ENCODE peak calls at places on chromosomes 1 and 21, in five cellular contexts. U is fibroblast of lung, I is heart left ventricle, E is AG09309, X is HFF-Myc. B is an unnamed sample.

GRCh38 chr1:184472117-184472516 is 85.3 kb downstream of the C1orf21 start:
- DNase-seq in U (no peak), I (no peak), E (no peak), X (no peak), B (no peak)

GRCh38 chr1:115426271-115426771 is 88.3 kb upstream of the NGF start:
- DNase-seq in U (peak; percentile 58), I (peak; percentile 79), E (peak; percentile 76), X (peak; percentile 57), B (peak; percentile 49)

GRCh38 chr1:44985747-44986359 is 542 bp downstream of the EIF2B3 start:
- DNase-seq in U (no peak), I (no peak), E (no peak), X (no peak), B (peak; percentile 5)

GRCh38 chr1:19390166-19390850 is 78.2 kb downstream of the SLC66A1 start:
- DNase-seq in U (no peak), I (no peak), E (no peak), X (no peak), B (no peak)

GRCh38 chr21:42209801-42210479 is 9.0 kb upstream of the ABCG1 start:
- DNase-seq in U (no peak), I (no peak), E (no peak), X (no peak), B (no peak)

GRCh38 chr1:30655672-30656071 is 67.7 kb downstream of the MATN1 start:
- DNase-seq in U (no peak), I (no peak), E (no peak), X (no peak), B (no peak)

GRCh38 chr1:203590559-203590958 is 36.1 kb upstream of the ATP2B4 start:
- DNase-seq in U (no peak), I (no peak), E (no peak), X (no peak), B (peak; percentile 89)

GRCh38 chr21:28923439-28923975 is 69.2 kb downstream of the LTN1 start:
- DNase-seq in U (no peak), I (no peak), E (no peak), X (no peak), B (no peak)

GRCh38 chr1:35915693-35916092 is 15.2 kb upstream of the AGO3 start:
- DNase-seq in U (peak; percentile 34), I (no peak), E (no peak), X (no peak), B (no peak)

GRCh38 chr1:35180776-35181374 is 12.1 kb downstream of the SFPQ start:
- DNase-seq in U (no peak), I (no peak), E (no peak), X (no peak), B (peak; percentile 27)

GRCh38 chr1:4626560-4627319 is 27.7 kb upstream of the AJAP1 start:
- DNase-seq in U (no peak), I (no peak), E (no peak), X (no peak), B (peak; percentile 74)

GRCh38 chr1:1337793-1338147 is 6.7 kb downstream of the TAS1R3 start:
- DNase-seq in U (no peak), I (no peak), E (no peak), X (no peak), B (no peak)

GRCh38 chr1:113140588-113141446 is 67.8 kb downstream of the LRIG2 start:
- DNase-seq in U (peak; percentile 74), I (peak; percentile 41), E (no peak), X (peak; percentile 43), B (peak; percentile 76)

GRCh38 chr1:6497215-6497866 is 5.9 kb upstream of the PLEKHG5 start:
- DNase-seq in U (peak; percentile 20), I (peak; percentile 68), E (no peak), X (no peak), B (peak; percentile 97)

GRCh38 chr1:6499318-6499717 is 7.9 kb upstream of the PLEKHG5 start:
- DNase-seq in U (no peak), I (no peak), E (no peak), X (no peak), B (peak; percentile 71)

GRCh38 chr1:6496890-6497214 is 5.4 kb upstream of the PLEKHG5 start:
- DNase-seq in U (no peak), I (no peak), E (no peak), X (no peak), B (no peak)

GRCh38 chr1:6498576-6499111 is 7.2 kb upstream of the PLEKHG5 start:
- DNase-seq in U (no peak), I (peak; percentile 28), E (no peak), X (no peak), B (peak; percentile 85)

DNA sequence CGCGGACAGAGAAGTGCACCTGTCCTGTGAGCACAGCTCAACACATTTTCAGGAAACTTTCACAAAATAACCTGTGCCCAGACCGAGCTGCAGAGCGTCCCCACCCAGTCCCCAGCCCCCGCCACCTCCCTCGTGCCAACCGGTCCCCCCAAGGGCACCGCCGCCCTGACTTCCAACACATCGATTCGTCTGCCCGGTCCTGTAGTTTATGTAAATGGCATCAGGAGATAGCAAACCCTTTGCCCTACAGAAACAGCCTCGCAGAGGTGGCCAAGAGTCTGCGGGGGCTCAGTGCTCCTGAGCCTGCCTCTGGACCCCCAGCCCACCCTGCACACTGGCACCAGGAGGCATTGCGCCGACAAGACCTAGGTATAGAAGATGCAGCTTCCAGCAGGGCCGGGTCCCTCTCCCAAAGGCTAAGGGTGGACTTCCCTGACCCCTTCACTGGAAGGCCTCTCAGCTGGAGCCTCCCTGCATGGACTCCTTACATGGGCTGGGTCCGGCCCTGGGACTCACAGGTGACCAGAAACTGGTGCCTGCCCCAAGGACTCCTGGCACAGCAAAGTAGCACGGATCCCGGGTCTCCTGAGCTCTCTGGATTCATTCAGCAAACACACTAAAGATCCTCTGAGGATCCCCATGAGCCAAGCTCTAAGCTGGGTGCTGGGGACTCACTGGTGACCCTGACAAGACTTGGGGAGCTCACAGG is 6.6 kb upstream of the PLEKHG5 start:
- DNase-seq in U (no peak), I (no peak), E (no peak), X (no peak), B (peak; percentile 84)
- H3K4me3 ChIP-seq in U (no peak overlapping the region), I (peak overlapping the region; percentile 64), E (peak overlapping the region; percentile 67), X (peak overlapping the region; percentile 47), B (peak overlapping the region; percentile 79)

DNA sequence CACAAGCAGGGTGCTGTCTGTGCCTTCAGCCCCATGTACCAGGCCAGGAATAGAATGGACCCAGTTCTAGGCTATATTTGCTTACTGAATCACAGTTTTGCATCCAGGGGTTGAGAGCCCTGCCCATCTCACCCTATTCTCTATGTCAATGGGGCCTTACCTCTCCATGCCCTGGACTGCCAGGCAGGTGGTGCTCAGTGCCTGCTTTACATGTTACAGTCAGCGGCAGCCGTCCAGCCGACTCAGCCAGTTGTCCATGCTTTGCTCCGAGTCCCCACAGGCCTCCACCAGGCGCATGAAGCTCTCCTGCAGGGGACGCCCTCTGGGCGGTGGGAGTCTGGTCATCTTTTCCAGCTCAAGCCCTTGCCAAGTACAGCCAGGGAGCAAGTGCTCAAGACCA is 12.2 kb upstream of the FAM167B start:
- DNase-seq in U (no peak), I (no peak), E (no peak), X (no peak), B (no peak)
- H3K4me3 ChIP-seq in U (no peak overlapping the region), I (no peak overlapping the region), E (no peak overlapping the region), X (no peak overlapping the region), B (no peak overlapping the region)

GRCh38 chr1:169113613-169114119 is 7.2 kb downstream of the ATP1B1 start:
- DNase-seq in U (peak; percentile 73), I (peak; percentile 36), E (peak; percentile 60), X (peak; percentile 82), B (peak; percentile 79)

GRCh38 chr1:169117599-169117998 is 11.1 kb downstream of the ATP1B1 start:
- DNase-seq in U (no peak), I (no peak), E (no peak), X (no peak), B (no peak)

GRCh38 chr1:169117014-169117413 is 10.5 kb downstream of the ATP1B1 start:
- DNase-seq in U (no peak), I (no peak), E (no peak), X (no peak), B (no peak)

GRCh38 chr1:169118227-169118626 is 11.7 kb downstream of the ATP1B1 start:
- DNase-seq in U (no peak), I (no peak), E (no peak), X (no peak), B (no peak)

GRCh38 chr1:169115891-169116585 is 9.5 kb downstream of the ATP1B1 start:
- DNase-seq in U (no peak), I (peak; percentile 80), E (no peak), X (no peak), B (no peak)
- H3K4me3 ChIP-seq in U (no peak overlapping the region), I (no peak overlapping the region), E (no peak overlapping the region), X (no peak overlapping the region), B (no peak overlapping the region)

GRCh38 chr1:6603851-6604558 is 1.3 kb upstream of the KLHL21 start:
- DNase-seq in U (peak; percentile 83), I (peak; percentile 86), E (no peak), X (peak; percentile 55), B (peak; percentile 97)
- H3K4me3 ChIP-seq in U (peak overlapping the region; percentile 54), I (peak overlapping the region; percentile 90), E (peak overlapping the region; percentile 27), X (peak overlapping the region; percentile 100), B (peak overlapping the region; percentile 85)

GRCh38 chr1:32241011-32241763 is 5.8 kb upstream of the FAM167B start:
- DNase-seq in U (peak; percentile 58), I (peak; percentile 71), E (no peak), X (no peak), B (peak; percentile 91)

GRCh38 chr1:32242341-32242851 is 4.6 kb upstream of the FAM167B start:
- DNase-seq in U (peak; percentile 43), I (peak; percentile 58), E (no peak), X (no peak), B (peak; percentile 68)

GRCh38 chr1:32239790-32240139 is 7.3 kb upstream of the FAM167B start:
- DNase-seq in U (no peak), I (no peak), E (no peak), X (no peak), B (no peak)

GRCh38 chr1:32240140-32240951 is 6.7 kb upstream of the FAM167B start:
- DNase-seq in U (peak; percentile 48), I (peak; percentile 71), E (no peak), X (no peak), B (peak; percentile 84)

GRCh38 chr1:32239335-32239734 is 7.7 kb upstream of the FAM167B start:
- DNase-seq in U (no peak), I (no peak), E (no peak), X (no peak), B (no peak)
- H3K4me3 ChIP-seq in U (no peak overlapping the region), I (peak overlapping the region; percentile 75), E (no peak overlapping the region), X (no peak overlapping the region), B (no peak overlapping the region)

GRCh38 chr1:77300566-77300965 is 18.7 kb downstream of the AK5 start:
- DNase-seq in U (no peak), I (no peak), E (no peak), X (no peak), B (no peak)
- H3K4me3 ChIP-seq in U (no peak overlapping the region), I (no peak overlapping the region), E (no peak overlapping the region), X (no peak overlapping the region), B (no peak overlapping the region)

GRCh38 chr1:62288669-62289068 is 30.6 kb downstream of the KANK4 start:
- DNase-seq in U (no peak), I (no peak), E (no peak), X (no peak), B (no peak)

GRCh38 chr1:62286778-62287224 is 32.4 kb downstream of the KANK4 start:
- DNase-seq in U (no peak), I (no peak), E (no peak), X (no peak), B (no peak)

GRCh38 chr1:62285440-62285839 is 33.8 kb downstream of the KANK4 start:
- DNase-seq in U (no peak), I (no peak), E (no peak), X (no peak), B (no peak)

GRCh38 chr1:62285984-62286481 is 33.2 kb downstream of the KANK4 start:
- DNase-seq in U (no peak), I (no peak), E (no peak), X (no peak), B (no peak)

GRCh38 chr1:62288224-62288623 is 31.0 kb downstream of the KANK4 start:
- DNase-seq in U (no peak), I (no peak), E (no peak), X (no peak), B (no peak)
- H3K4me3 ChIP-seq in U (no peak overlapping the region), I (no peak overlapping the region), E (no peak overlapping the region), X (no peak overlapping the region), B (no peak overlapping the region)